ENCODE peak calls at places on chromosomes 1 and 21, in six cellular contexts. Z is omental fat pad, K is dorsolateral prefrontal cortex, E is tibial artery, I is HFFc6, A is GM10248. B is an unnamed sample.

GRCh38 chr1:157045251-157046218 is at the start of gene ARHGEF11:
- DNase-seq in Z (peak; percentile 40), E (peak; percentile 89), A (peak; percentile 81), K (peak; percentile 86), I (peak; percentile 76), B (peak; percentile 90)

GRCh38 chr1:240192851-240193250 is 101.2 kb downstream of the FMN2 start:
- DNase-seq in A (no peak), E (no peak), I (no peak), K (no peak), Z (no peak), B (no peak)

GRCh38 chr1:78678324-78678723 is 28.7 kb downstream of the IFI44 start:
- DNase-seq in E (no peak), Z (no peak), A (peak; percentile 15), K (no peak), I (no peak), B (no peak)

GRCh38 chr1:150150511-150151021 is 850 bp downstream of the PLEKHO1 start:
- DNase-seq in K (no peak), E (no peak), Z (no peak), A (no peak), I (no peak), B (peak; percentile 54)

GRCh38 chr1:17574502-17574901 is 35.0 kb downstream of the ARHGEF10L start:
- DNase-seq in K (no peak), A (no peak), I (no peak), Z (no peak), E (no peak), B (no peak)

GRCh38 chr1:55931272-55931940 is 648.0 kb downstream of the PLPP3 start:
- DNase-seq in I (no peak), K (no peak), Z (no peak), A (no peak), E (no peak), B (no peak)

GRCh38 chr1:100164226-100164625 is 13.8 kb downstream of the LRRC39 start:
- DNase-seq in K (no peak), Z (no peak), I (no peak), E (no peak), A (no peak), B (no peak)

GRCh38 chr1:98884864-98885263 is 119.8 kb downstream of the PLPPR5 start:
- DNase-seq in E (no peak), A (no peak), I (no peak), K (no peak), Z (no peak), B (no peak)

GRCh38 chr21:45469273-45470086 is 64.5 kb downstream of the COL18A1 start:
- DNase-seq in I (no peak), A (no peak), Z (no peak), K (peak; percentile 78), E (no peak), B (no peak)

GRCh38 chr1:36149973-36150295 is 648 bp upstream of the TRAPPC3 start:
- DNase-seq in K (no peak), Z (no peak), E (no peak), I (no peak), A (no peak), B (no peak)

GRCh38 chr1:107965112-107965991 is at the start of gene VAV3:
- DNase-seq in K (peak; percentile 47), I (no peak), E (peak; percentile 75), Z (no peak), A (peak; percentile 58), B (peak; percentile 74)

GRCh38 chr1:55584521-55585401 is 369.6 kb upstream of the USP24 start:
- DNase-seq in E (peak; percentile 53), K (no peak), A (no peak), Z (no peak), I (no peak), B (no peak)

GRCh38 chr1:38746966-38747600 is 112.5 kb downstream of the RRAGC start:
- DNase-seq in I (no peak), E (no peak), A (no peak), K (no peak), Z (no peak), B (no peak)

GRCh38 chr1:34176830-34177613 is at the start of gene C1orf94:
- DNase-seq in Z (no peak), K (no peak), A (no peak), E (no peak), I (no peak), B (no peak)

GRCh38 chr1:32817815-32818786 is 648 bp downstream of the S100PBP start:
- DNase-seq in K (no peak), E (peak; percentile 77), Z (peak; percentile 48), A (no peak), I (peak; percentile 32), B (peak; percentile 74)

GRCh38 chr1:156546267-156546666 is 26.1 kb downstream of the IQGAP3 start:
- DNase-seq in E (no peak), I (no peak), A (no peak), K (no peak), Z (no peak), B (no peak)

GRCh38 chr1:66725885-66726665 is 26.2 kb upstream of the DYNLT5 start:
- DNase-seq in I (peak; percentile 42), Z (no peak), K (no peak), A (peak; percentile 35), E (peak; percentile 69), B (no peak)

GRCh38 chr1:196609114-196609737 is 986 bp upstream of the KCNT2 start:
- DNase-seq in E (peak; percentile 19), A (peak; percentile 6), Z (no peak), I (no peak), K (no peak), B (no peak)

GRCh38 chr1:112973788-112974187 is 17.8 kb upstream of the SLC16A1 start:
- DNase-seq in K (no peak), I (no peak), A (no peak), E (no peak), Z (no peak), B (no peak)

GRCh38 chr1:152967201-152967600 is 3.2 kb upstream of the SPRR4 start:
- DNase-seq in A (no peak), E (no peak), K (no peak), Z (no peak), I (no peak), B (no peak)

GRCh38 chr1:16612332-16613172 is 812 bp downstream of the NBPF1 start:
- DNase-seq in A (peak; percentile 62), K (peak; percentile 78), I (peak; percentile 96), Z (peak; percentile 71), E (peak; percentile 92), B (no peak)

DNA sequence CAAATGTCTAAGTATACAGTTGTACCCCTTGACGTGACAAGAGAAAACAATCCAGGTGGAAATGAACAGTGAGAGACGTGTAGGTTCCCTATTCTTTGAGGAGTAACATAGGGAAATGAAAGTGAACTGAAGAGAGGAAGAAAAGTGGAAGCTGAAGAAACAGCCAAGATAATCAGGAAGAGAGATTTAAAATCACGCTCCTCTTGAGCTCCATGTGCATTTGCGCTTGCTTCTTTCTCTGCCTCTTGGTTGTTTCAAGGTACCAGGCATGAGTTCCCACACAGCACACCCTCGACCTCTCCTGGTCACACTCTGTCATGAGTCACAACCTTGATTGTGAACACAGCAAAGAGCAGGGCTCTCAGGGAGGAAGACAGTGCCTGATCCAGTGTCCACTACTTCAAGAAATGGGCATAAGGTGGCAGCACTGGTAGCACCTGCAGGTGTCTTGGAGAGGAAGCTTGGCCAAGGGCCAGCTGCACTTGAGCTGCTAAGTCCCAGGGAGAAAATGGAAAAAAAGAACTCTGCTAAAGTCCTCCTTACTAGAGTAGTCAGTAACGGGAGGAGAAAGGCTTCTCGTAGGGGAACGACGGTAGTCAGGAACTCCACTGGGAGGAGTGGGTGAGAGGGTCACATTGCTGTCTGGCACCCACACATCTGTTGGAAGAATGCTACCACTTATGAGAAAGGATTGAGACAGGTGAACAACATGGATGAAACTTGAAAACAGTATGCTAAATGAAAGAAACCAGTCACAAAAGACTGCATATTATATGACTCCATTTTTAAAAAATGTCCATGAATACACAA is 18.3 kb upstream of the ARID1A start:
- DNase-seq in Z (no peak), K (peak; percentile 53), E (peak; percentile 73), A (peak; percentile 74), I (peak; percentile 67), B (peak; percentile 64)
- TF ChIP-seq CTCF in Z (no peak), K (peak; percentile 65), E (peak; percentile 65), A (peak; percentile 57), I (peak; percentile 69), B (no peak)

GRCh38 chr1:24951337-24951736 is 21.3 kb upstream of the RUNX3 start:
- DNase-seq in Z (no peak), K (no peak), E (no peak), A (no peak), I (no peak), B (no peak)

GRCh38 chr1:24946861-24947658 is 17.0 kb upstream of the RUNX3 start:
- DNase-seq in Z (no peak), K (no peak), A (peak; percentile 86), I (peak; percentile 52), E (no peak), B (no peak)

GRCh38 chr1:24949331-24949881 is 19.3 kb upstream of the RUNX3 start:
- DNase-seq in Z (no peak), A (no peak), E (no peak), I (peak; percentile 79), K (no peak), B (no peak)

GRCh38 chr1:24945354-24946326 is 15.6 kb upstream of the RUNX3 start:
- DNase-seq in E (no peak), Z (no peak), A (no peak), I (no peak), K (no peak), B (no peak)

GRCh38 chr1:24948072-24948827 is 18.2 kb upstream of the RUNX3 start:
- DNase-seq in K (no peak), Z (no peak), E (no peak), I (no peak), A (no peak), B (no peak)
- TF ChIP-seq CTCF in K (no peak), Z (no peak), E (no peak), I (no peak), A (peak; percentile 32), B (no peak)

GRCh38 chr1:182388392-182389134 is 3.0 kb downstream of the GLUL start:
- DNase-seq in K (no peak), Z (no peak), E (no peak), A (no peak), I (no peak), B (no peak)

GRCh38 chr1:182392045-182393028 is 747 bp upstream of the GLUL start:
- DNase-seq in E (peak; percentile 68), I (no peak), Z (no peak), K (no peak), A (peak; percentile 29), B (no peak)

GRCh38 chr1:182391362-182392044 is at the start of gene GLUL:
- DNase-seq in I (peak; percentile 84), A (peak; percentile 91), Z (peak; percentile 87), E (peak; percentile 96), K (peak; percentile 94), B (peak; percentile 86)

GRCh38 chr1:182389619-182390047 is 2.0 kb downstream of the GLUL start:
- DNase-seq in I (no peak), Z (no peak), A (peak; percentile 22), K (no peak), E (peak; percentile 66), B (no peak)

GRCh38 chr1:182391028-182391361 is 595 bp downstream of the GLUL start:
- DNase-seq in E (no peak), K (no peak), Z (no peak), A (no peak), I (no peak), B (no peak)
- TF ChIP-seq CTCF in E (peak; percentile 30), K (no peak), Z (no peak), A (no peak), I (no peak), B (no peak)

DNA sequence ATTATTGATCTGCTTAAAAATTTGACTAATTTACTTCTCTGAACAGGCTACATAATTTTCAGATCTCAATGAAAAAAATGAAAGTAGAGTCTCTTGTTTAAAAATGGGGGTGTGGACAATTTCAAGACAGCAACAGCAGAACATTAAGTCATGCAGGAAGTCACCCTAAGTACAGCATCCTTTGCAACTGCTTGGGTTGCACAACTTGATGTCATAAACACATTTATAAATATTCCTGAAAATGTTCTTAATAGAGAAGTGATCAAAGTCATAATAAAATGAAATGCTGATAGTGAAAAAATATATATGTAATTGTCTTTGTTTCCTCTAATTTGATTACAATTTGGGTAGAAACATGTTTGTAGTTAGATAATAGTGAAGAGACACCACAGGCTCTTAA is 79.3 kb downstream of the TNNI3K start:
- DNase-seq in Z (no peak), I (no peak), E (no peak), A (no peak), K (no peak), B (no peak)
- TF ChIP-seq CTCF in Z (no peak), I (no peak), E (no peak), A (no peak), K (no peak), B (no peak)